ENCODE peak calls at places on chromosome 18, in five cellular contexts. C, S, Q, Z and O are unnamed samples.

GRCh38 chr18:9595197-9595596 is 19.2 kb downstream of the PPP4R1 start:
- DNase-seq in Q (no peak), C (no peak), S (no peak), Z (no peak), O (no peak)

GRCh38 chr18:22509423-22509822 is 91.7 kb upstream of the CTAGE1 start:
- DNase-seq in Z (no peak), S (no peak), Q (no peak), C (no peak), O (no peak)

GRCh38 chr18:8056723-8057122 is 489.6 kb downstream of the PTPRM start:
- DNase-seq in Z (no peak), Q (no peak), S (no peak), C (no peak), O (no peak)

GRCh38 chr18:71040161-71040560 is 751.3 kb downstream of the SOCS6 start:
- DNase-seq in Z (no peak), Q (no peak), S (no peak), C (no peak), O (no peak)

GRCh38 chr18:30632058-30632718 is 410.4 kb downstream of the DSC3 start:
- DNase-seq in Z (no peak), C (no peak), S (no peak), Q (no peak), O (no peak)

GRCh38 chr18:31487251-31488015 is 10.5 kb upstream of the DSG2 start:
- DNase-seq in Z (no peak), Q (no peak), S (no peak), C (no peak), O (peak)

GRCh38 chr18:42719221-42719620 is 396.3 kb downstream of the RIT2 start:
- DNase-seq in S (no peak), Q (no peak), Z (no peak), C (no peak), O (no peak)

GRCh38 chr18:10892801-10893595 is 256.4 kb downstream of the PIEZO2 start:
- DNase-seq in S (no peak), Z (no peak), Q (no peak), C (no peak), O (no peak)

GRCh38 chr18:72995558-72995957 is 127.8 kb upstream of the NETO1 start:
- DNase-seq in Q (no peak), Z (no peak), S (no peak), C (no peak), O (no peak)

GRCh38 chr18:29737620-29738019 is 1304.9 kb downstream of the DSC3 start:
- DNase-seq in Q (no peak), S (no peak), C (no peak), Z (no peak), O (no peak)

GRCh38 chr18:74289137-74289536 is 2.6 kb downstream of the CYB5A start:
- DNase-seq in Q (no peak), S (no peak), C (no peak), Z (no peak), O (no peak)

GRCh38 chr18:42187611-42188378 is 232.8 kb downstream of the PIK3C3 start:
- DNase-seq in C (no peak), S (no peak), Z (no peak), Q (no peak), O (no peak)

GRCh38 chr18:79637921-79638855 is 41.4 kb upstream of the CTDP1 start:
- DNase-seq in Q (no peak), S (no peak), C (no peak), Z (no peak), O (no peak)
- H3K4me3 ChIP-seq in Q (no peak), S (no peak), C (no peak), Z (no peak), O (no peak)

GRCh38 chr18:57052173-57052572 is 94.7 kb upstream of the BOD1L2 start:
- DNase-seq in Q (no peak), Z (no peak), C (no peak), S (no peak), O (no peak)
- TF ChIP-seq CTCF in Q (no peak), Z (no peak), C (no peak), S (no peak), O (no peak)

GRCh38 chr18:55320399-55321255 is 267.4 kb downstream of the TCF4 start:
- DNase-seq in Z (no peak), S (no peak), C (no peak), Q (no peak), O (no peak)
- H3K4me3 ChIP-seq in Z (peak), S (peak), C (peak), Q (peak), O (peak)

DNA sequence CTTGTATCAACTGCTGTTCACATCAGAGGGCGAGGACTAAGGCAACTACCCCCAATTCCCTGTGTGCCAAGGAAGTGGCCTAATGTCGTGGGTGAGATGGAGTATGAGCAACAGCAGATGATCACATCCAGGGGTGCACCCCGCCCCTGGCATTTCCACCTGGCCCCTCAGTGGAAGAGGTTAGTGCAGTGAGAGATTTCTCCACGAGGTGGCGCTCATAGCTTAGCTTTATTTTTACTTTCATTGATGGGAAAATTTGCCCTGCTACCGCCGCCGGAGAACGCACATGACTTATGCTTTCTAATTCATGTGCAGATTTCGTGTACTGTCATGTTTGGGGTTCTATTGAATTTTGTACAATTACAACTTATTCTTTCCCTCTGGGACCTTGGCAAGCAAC is 470.6 kb upstream of the MEX3C start:
- DNase-seq in S (peak), Q (peak), Z (peak), C (no peak), O (no peak)
- TF ChIP-seq CTCF in S (peak), Q (peak), Z (peak), C (peak), O (peak)

DNA sequence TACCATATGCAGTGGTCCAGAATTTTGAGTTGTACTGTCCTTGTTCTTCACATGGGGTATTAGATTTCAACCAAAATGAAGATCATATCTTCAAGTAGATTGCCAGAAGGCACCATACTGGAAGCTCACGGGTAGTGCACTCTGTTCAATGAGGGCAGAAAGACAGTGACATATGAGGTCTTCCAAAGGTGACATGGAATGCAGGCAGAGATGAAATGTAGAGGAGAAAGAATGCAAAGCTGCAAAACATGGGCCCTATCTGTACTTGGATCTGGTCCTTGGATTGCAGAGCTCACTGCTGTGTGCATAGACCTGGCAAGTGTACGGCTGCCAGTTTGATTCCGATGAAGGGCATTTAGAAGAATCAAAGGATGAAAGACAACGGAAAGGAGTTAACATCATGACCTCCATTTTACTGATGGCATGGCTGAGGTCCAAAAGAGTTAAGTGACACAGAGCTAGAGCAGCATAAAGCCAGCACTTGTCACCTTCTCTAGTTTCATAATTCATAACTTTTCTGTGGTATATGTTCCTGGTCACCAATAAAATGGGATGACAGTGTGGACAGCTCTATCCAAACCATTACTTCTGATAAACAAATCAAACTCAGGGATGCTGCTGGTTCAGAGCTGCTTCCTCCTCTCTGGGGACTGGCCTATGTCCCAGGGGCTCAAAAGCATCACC is 64.7 kb downstream of the BCL2 start:
- DNase-seq in Z (no peak), C (no peak), Q (no peak), S (no peak), O (no peak)
- H3K4me3 ChIP-seq in Z (no peak), C (no peak), Q (no peak), S (no peak), O (no peak)

GRCh38 chr18:2134364-2134763 is 436.9 kb downstream of the METTL4 start:
- DNase-seq in Z (no peak), S (no peak), Q (no peak), C (no peak), O (no peak)
- TF ChIP-seq CTCF in Z (no peak), S (no peak), Q (no peak), C (no peak), O (no peak)

DNA sequence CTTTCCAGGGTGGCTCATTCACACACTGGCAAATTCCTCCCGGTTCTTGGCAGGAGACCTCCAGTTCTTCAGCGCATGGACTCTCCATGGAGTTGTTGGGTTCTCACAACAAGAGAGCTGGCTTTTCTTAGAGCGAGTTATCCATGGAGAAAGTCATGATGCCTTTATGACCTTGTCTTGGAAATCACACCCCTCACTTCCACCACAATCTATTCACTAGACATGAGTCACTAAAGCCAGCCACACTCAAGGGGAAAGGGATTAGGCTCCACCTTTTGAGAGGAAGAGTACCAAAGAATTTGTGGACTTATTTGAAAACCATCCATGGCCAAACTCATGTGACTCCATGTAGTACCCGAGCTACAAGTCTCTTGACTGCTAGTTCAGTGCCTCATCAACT is 160.5 kb downstream of the SETBP1 start:
- DNase-seq in Z (no peak), Q (no peak), C (no peak), S (no peak), O (no peak)
- H3K4me3 ChIP-seq in Z (no peak), Q (no peak), C (no peak), S (no peak), O (no peak)

DNA sequence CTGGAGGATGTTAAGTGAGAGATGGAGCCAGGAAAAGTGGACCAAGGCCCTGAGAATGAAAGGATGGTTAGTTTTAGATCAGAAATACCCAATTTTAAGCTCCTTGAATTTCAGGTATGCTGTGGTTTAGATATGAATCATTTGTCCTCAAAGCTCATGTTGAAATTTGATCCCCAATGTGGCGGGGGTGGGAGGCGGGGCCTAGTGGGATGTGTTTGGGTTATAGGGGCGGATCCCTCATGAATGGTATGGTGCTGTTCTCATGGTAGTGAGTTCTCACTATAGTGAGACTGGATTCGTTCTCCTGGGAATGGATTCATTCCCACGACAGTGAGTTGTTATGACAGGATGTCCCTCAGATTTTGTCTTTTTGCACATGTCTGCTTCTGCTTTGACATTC is 11.4 kb downstream of the MYO5B start:
- DNase-seq in Q (no peak), Z (no peak), C (no peak), S (no peak), O (no peak)
- TF ChIP-seq CTCF in Q (no peak), Z (no peak), C (no peak), S (no peak), O (no peak)

GRCh38 chr18:58241026-58241679 is 197.1 kb downstream of the NEDD4L start:
- DNase-seq in S (no peak), Q (no peak), Z (no peak), C (no peak), O (no peak)
- H3K4me3 ChIP-seq in S (no peak), Q (no peak), Z (no peak), C (no peak), O (no peak)